ENCODE peak calls at places on chromosomes 5 and 9, in nine cellular contexts. One of them, this sample, is unnamed. For H3K4me1, the result is how much of the 10 kb centered on the place peaks cover.

GRCh38 chr9:34490360-34490759 is 31.8 kb downstream of the DNAI1 start:
- DNase-seq in esophagus muscularis mucosa: no peak
- DNase-seq in heart right ventricle: no peak
- DNase-seq in A549: no peak
- DNase-seq in psoas muscle: no peak
- DNase-seq in body of pancreas: no peak
- DNase-seq in spleen: peak
- DNase-seq in CD8-positive, alpha-beta memory T cell: no peak
- DNase-seq in naive thymus-derived CD4-positive, alpha-beta T cell: no peak
- DNase-seq in this sample: no peak

GRCh38 chr9:130467371-130467770 is 22.6 kb downstream of the ASS1 start:
- DNase-seq in spleen: no peak
- DNase-seq in CD8-positive, alpha-beta memory T cell: no peak
- DNase-seq in esophagus muscularis mucosa: no peak
- DNase-seq in A549: no peak
- DNase-seq in body of pancreas: peak
- DNase-seq in naive thymus-derived CD4-positive, alpha-beta T cell: no peak
- DNase-seq in psoas muscle: no peak
- DNase-seq in heart right ventricle: no peak
- DNase-seq in this sample: no peak

GRCh38 chr9:95992536-95992935 is 117.0 kb downstream of the ERCC6L2 start:
- DNase-seq in body of pancreas: no peak
- DNase-seq in CD8-positive, alpha-beta memory T cell: no peak
- DNase-seq in heart right ventricle: no peak
- DNase-seq in naive thymus-derived CD4-positive, alpha-beta T cell: no peak
- DNase-seq in A549: no peak
- DNase-seq in psoas muscle: no peak
- DNase-seq in spleen: no peak
- DNase-seq in esophagus muscularis mucosa: no peak
- DNase-seq in this sample: no peak

GRCh38 chr5:173888473-173889135 is 455 bp downstream of the CPEB4 start:
- DNase-seq in heart right ventricle: peak
- DNase-seq in A549: no peak
- DNase-seq in CD8-positive, alpha-beta memory T cell: peak
- DNase-seq in esophagus muscularis mucosa: no peak
- DNase-seq in spleen: peak
- DNase-seq in body of pancreas: peak
- DNase-seq in naive thymus-derived CD4-positive, alpha-beta T cell: no peak
- DNase-seq in psoas muscle: peak
- DNase-seq in this sample: no peak

GRCh38 chr5:75640395-75640794 is 29.1 kb downstream of the ANKDD1B start:
- DNase-seq in spleen: no peak
- DNase-seq in naive thymus-derived CD4-positive, alpha-beta T cell: no peak
- DNase-seq in A549: no peak
- DNase-seq in body of pancreas: no peak
- DNase-seq in esophagus muscularis mucosa: no peak
- DNase-seq in psoas muscle: no peak
- DNase-seq in heart right ventricle: no peak
- DNase-seq in CD8-positive, alpha-beta memory T cell: no peak
- DNase-seq in this sample: no peak

GRCh38 chr5:140598836-140599235 is 34.1 kb downstream of the CD14 start:
- DNase-seq in naive thymus-derived CD4-positive, alpha-beta T cell: no peak
- DNase-seq in A549: no peak
- DNase-seq in esophagus muscularis mucosa: no peak
- DNase-seq in spleen: no peak
- DNase-seq in body of pancreas: no peak
- DNase-seq in heart right ventricle: no peak
- DNase-seq in psoas muscle: no peak
- DNase-seq in CD8-positive, alpha-beta memory T cell: no peak
- DNase-seq in this sample: no peak

GRCh38 chr9:107653263-107653821 is 163.8 kb upstream of the KLF4 start:
- DNase-seq in CD8-positive, alpha-beta memory T cell: no peak
- DNase-seq in esophagus muscularis mucosa: no peak
- DNase-seq in naive thymus-derived CD4-positive, alpha-beta T cell: no peak
- DNase-seq in body of pancreas: no peak
- DNase-seq in spleen: no peak
- DNase-seq in heart right ventricle: peak
- DNase-seq in A549: no peak
- DNase-seq in psoas muscle: no peak
- DNase-seq in this sample: no peak

GRCh38 chr9:18173923-18174322 is 300.0 kb upstream of the ADAMTSL1 start:
- DNase-seq in A549: no peak
- DNase-seq in psoas muscle: no peak
- DNase-seq in naive thymus-derived CD4-positive, alpha-beta T cell: no peak
- DNase-seq in esophagus muscularis mucosa: no peak
- DNase-seq in spleen: no peak
- DNase-seq in body of pancreas: no peak
- DNase-seq in heart right ventricle: no peak
- DNase-seq in CD8-positive, alpha-beta memory T cell: no peak
- DNase-seq in this sample: no peak

GRCh38 chr5:139638736-139639618 is 9.2 kb upstream of the CXXC5 start:
- DNase-seq in A549: no peak
- DNase-seq in spleen: peak
- DNase-seq in body of pancreas: no peak
- DNase-seq in esophagus muscularis mucosa: peak
- DNase-seq in naive thymus-derived CD4-positive, alpha-beta T cell: no peak
- DNase-seq in psoas muscle: peak
- DNase-seq in CD8-positive, alpha-beta memory T cell: no peak
- DNase-seq in heart right ventricle: no peak
- DNase-seq in this sample: no peak

GRCh38 chr5:90109285-90109684 is 300.3 kb downstream of the CETN3 start:
- DNase-seq in A549: no peak
- DNase-seq in spleen: no peak
- DNase-seq in esophagus muscularis mucosa: no peak
- DNase-seq in CD8-positive, alpha-beta memory T cell: no peak
- DNase-seq in heart right ventricle: no peak
- DNase-seq in naive thymus-derived CD4-positive, alpha-beta T cell: no peak
- DNase-seq in body of pancreas: no peak
- DNase-seq in psoas muscle: no peak
- DNase-seq in this sample: no peak

GRCh38 chr5:132190161-132190817 is 37.4 kb downstream of the P4HA2 start:
- DNase-seq in CD8-positive, alpha-beta memory T cell: no peak
- DNase-seq in spleen: no peak
- DNase-seq in body of pancreas: peak
- DNase-seq in psoas muscle: no peak
- DNase-seq in esophagus muscularis mucosa: peak
- DNase-seq in naive thymus-derived CD4-positive, alpha-beta T cell: peak
- DNase-seq in A549: peak
- DNase-seq in heart right ventricle: no peak
- DNase-seq in this sample: no peak

GRCh38 chr5:82879089-82879488 is 198.1 kb downstream of the TMEM167A start:
- DNase-seq in psoas muscle: no peak
- DNase-seq in A549: no peak
- DNase-seq in esophagus muscularis mucosa: no peak
- DNase-seq in heart right ventricle: no peak
- DNase-seq in CD8-positive, alpha-beta memory T cell: no peak
- DNase-seq in spleen: no peak
- DNase-seq in naive thymus-derived CD4-positive, alpha-beta T cell: no peak
- DNase-seq in body of pancreas: no peak
- DNase-seq in this sample: no peak

GRCh38 chr5:150615141-150615699 is 25.2 kb upstream of the SYNPO start:
- DNase-seq in heart right ventricle: peak
- DNase-seq in psoas muscle: no peak
- DNase-seq in CD8-positive, alpha-beta memory T cell: no peak
- DNase-seq in spleen: no peak
- DNase-seq in naive thymus-derived CD4-positive, alpha-beta T cell: no peak
- DNase-seq in A549: no peak
- DNase-seq in esophagus muscularis mucosa: no peak
- DNase-seq in body of pancreas: peak
- DNase-seq in this sample: peak

GRCh38 chr9:77016111-77016525 is 3.3 kb upstream of the FOXB2 start:
- DNase-seq in spleen: no peak
- DNase-seq in body of pancreas: no peak
- DNase-seq in naive thymus-derived CD4-positive, alpha-beta T cell: no peak
- DNase-seq in psoas muscle: no peak
- DNase-seq in heart right ventricle: no peak
- DNase-seq in CD8-positive, alpha-beta memory T cell: no peak
- DNase-seq in esophagus muscularis mucosa: peak
- DNase-seq in A549: no peak
- DNase-seq in this sample: no peak

GRCh38 chr9:77013932-77014596 is 5.4 kb upstream of the FOXB2 start:
- DNase-seq in heart right ventricle: no peak
- DNase-seq in spleen: no peak
- DNase-seq in A549: no peak
- DNase-seq in esophagus muscularis mucosa: peak
- DNase-seq in body of pancreas: no peak
- DNase-seq in psoas muscle: no peak
- DNase-seq in CD8-positive, alpha-beta memory T cell: no peak
- DNase-seq in naive thymus-derived CD4-positive, alpha-beta T cell: no peak
- DNase-seq in this sample: no peak

GRCh38 chr9:77015291-77016048 is 4.0 kb upstream of the FOXB2 start:
- DNase-seq in esophagus muscularis mucosa: peak
- DNase-seq in CD8-positive, alpha-beta memory T cell: no peak
- DNase-seq in naive thymus-derived CD4-positive, alpha-beta T cell: no peak
- DNase-seq in body of pancreas: no peak
- DNase-seq in heart right ventricle: no peak
- DNase-seq in spleen: no peak
- DNase-seq in A549: no peak
- DNase-seq in psoas muscle: no peak
- DNase-seq in this sample: no peak

GRCh38 chr9:77013186-77013931 is 6.1 kb upstream of the FOXB2 start:
- DNase-seq in heart right ventricle: no peak
- DNase-seq in esophagus muscularis mucosa: peak
- DNase-seq in naive thymus-derived CD4-positive, alpha-beta T cell: no peak
- DNase-seq in body of pancreas: no peak
- DNase-seq in psoas muscle: no peak
- DNase-seq in CD8-positive, alpha-beta memory T cell: no peak
- DNase-seq in spleen: no peak
- DNase-seq in A549: no peak
- DNase-seq in this sample: no peak

DNA sequence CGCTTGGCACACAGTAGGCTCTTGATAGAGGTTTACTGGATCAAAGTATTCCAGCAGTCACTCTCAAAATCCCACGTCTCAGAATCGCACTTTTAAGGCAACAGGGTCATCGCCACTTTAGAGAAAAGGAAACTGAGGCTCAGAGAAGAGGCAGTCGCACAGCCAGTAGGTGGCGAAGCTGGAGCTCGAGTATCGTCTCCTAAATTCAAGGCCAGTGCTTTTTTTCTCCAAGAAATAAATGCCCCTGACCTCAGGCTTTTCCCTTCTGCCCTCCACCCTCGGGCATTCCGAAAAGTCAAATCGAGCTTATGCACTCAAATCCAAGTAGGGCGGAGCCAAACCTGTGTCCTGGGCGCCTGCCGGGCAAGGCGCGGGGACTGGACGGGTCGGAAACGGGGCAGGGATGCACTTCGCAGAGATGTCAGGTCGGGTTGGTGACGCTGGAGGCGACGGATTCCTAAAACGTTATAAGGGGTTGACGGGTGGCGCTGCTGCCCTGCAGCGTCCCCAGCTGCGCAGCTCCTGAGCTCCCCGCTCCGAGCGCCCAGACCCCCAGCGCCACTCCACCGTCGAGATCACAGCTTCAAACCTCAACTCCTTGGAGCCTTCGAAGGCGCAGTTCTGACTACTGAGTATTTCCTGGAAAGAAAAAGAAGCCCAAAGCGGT is 4.7 kb upstream of the FOXB2 start:
- DNase-seq in esophagus muscularis mucosa: peak
- DNase-seq in A549: no peak
- DNase-seq in heart right ventricle: no peak
- DNase-seq in CD8-positive, alpha-beta memory T cell: no peak
- DNase-seq in naive thymus-derived CD4-positive, alpha-beta T cell: no peak
- DNase-seq in body of pancreas: no peak
- DNase-seq in psoas muscle: no peak
- DNase-seq in spleen: no peak
- DNase-seq in this sample: no peak
- H3K4me1 ChIP-seq in esophagus muscularis mucosa: half or more
- H3K4me1 ChIP-seq in A549: under half
- H3K4me1 ChIP-seq in heart right ventricle: under half
- H3K4me1 ChIP-seq in CD8-positive, alpha-beta memory T cell: under half
- H3K4me1 ChIP-seq in naive thymus-derived CD4-positive, alpha-beta T cell: under half
- H3K4me1 ChIP-seq in body of pancreas: half or more
- H3K4me1 ChIP-seq in psoas muscle: under half
- H3K4me1 ChIP-seq in spleen: half or more
- H3K4me1 ChIP-seq in this sample: under half

GRCh38 chr5:154474957-154475334 is 3.1 kb downstream of the HAND1 start:
- DNase-seq in A549: no peak
- DNase-seq in body of pancreas: no peak
- DNase-seq in CD8-positive, alpha-beta memory T cell: no peak
- DNase-seq in naive thymus-derived CD4-positive, alpha-beta T cell: no peak
- DNase-seq in esophagus muscularis mucosa: no peak
- DNase-seq in psoas muscle: no peak
- DNase-seq in heart right ventricle: no peak
- DNase-seq in spleen: no peak
- DNase-seq in this sample: no peak
- H3K4me1 ChIP-seq in A549: under half
- H3K4me1 ChIP-seq in body of pancreas: half or more
- H3K4me1 ChIP-seq in CD8-positive, alpha-beta memory T cell: half or more
- H3K4me1 ChIP-seq in naive thymus-derived CD4-positive, alpha-beta T cell: under half
- H3K4me1 ChIP-seq in esophagus muscularis mucosa: half or more
- H3K4me1 ChIP-seq in psoas muscle: half or more
- H3K4me1 ChIP-seq in heart right ventricle: half or more
- H3K4me1 ChIP-seq in spleen: half or more
- H3K4me1 ChIP-seq in this sample: under half

GRCh38 chr5:98770158-98770910 is 3.1 kb upstream of the RGMB start:
- DNase-seq in heart right ventricle: peak
- DNase-seq in naive thymus-derived CD4-positive, alpha-beta T cell: no peak
- DNase-seq in spleen: peak
- DNase-seq in body of pancreas: peak
- DNase-seq in esophagus muscularis mucosa: no peak
- DNase-seq in A549: no peak
- DNase-seq in psoas muscle: peak
- DNase-seq in CD8-positive, alpha-beta memory T cell: peak
- DNase-seq in this sample: peak

GRCh38 chr5:98770911-98771322 is 2.5 kb upstream of the RGMB start:
- DNase-seq in spleen: no peak
- DNase-seq in CD8-positive, alpha-beta memory T cell: no peak
- DNase-seq in A549: peak
- DNase-seq in psoas muscle: no peak
- DNase-seq in esophagus muscularis mucosa: no peak
- DNase-seq in body of pancreas: no peak
- DNase-seq in heart right ventricle: no peak
- DNase-seq in naive thymus-derived CD4-positive, alpha-beta T cell: peak
- DNase-seq in this sample: no peak

GRCh38 chr5:98772415-98773213 is 849 bp upstream of the RGMB start:
- DNase-seq in naive thymus-derived CD4-positive, alpha-beta T cell: no peak
- DNase-seq in heart right ventricle: peak
- DNase-seq in CD8-positive, alpha-beta memory T cell: peak
- DNase-seq in esophagus muscularis mucosa: peak
- DNase-seq in body of pancreas: peak
- DNase-seq in psoas muscle: peak
- DNase-seq in A549: peak
- DNase-seq in spleen: peak
- DNase-seq in this sample: peak

GRCh38 chr5:98773214-98773463 is 324 bp upstream of the RGMB start:
- DNase-seq in naive thymus-derived CD4-positive, alpha-beta T cell: no peak
- DNase-seq in body of pancreas: no peak
- DNase-seq in heart right ventricle: no peak
- DNase-seq in CD8-positive, alpha-beta memory T cell: no peak
- DNase-seq in psoas muscle: no peak
- DNase-seq in A549: no peak
- DNase-seq in esophagus muscularis mucosa: no peak
- DNase-seq in spleen: no peak
- DNase-seq in this sample: no peak

GRCh38 chr5:98771389-98772109 is 1.9 kb upstream of the RGMB start:
- DNase-seq in psoas muscle: no peak
- DNase-seq in esophagus muscularis mucosa: no peak
- DNase-seq in spleen: no peak
- DNase-seq in A549: peak
- DNase-seq in heart right ventricle: no peak
- DNase-seq in naive thymus-derived CD4-positive, alpha-beta T cell: peak
- DNase-seq in body of pancreas: peak
- DNase-seq in CD8-positive, alpha-beta memory T cell: peak
- DNase-seq in this sample: peak
- H3K4me1 ChIP-seq in psoas muscle: under half
- H3K4me1 ChIP-seq in esophagus muscularis mucosa: half or more
- H3K4me1 ChIP-seq in spleen: half or more
- H3K4me1 ChIP-seq in A549: under half
- H3K4me1 ChIP-seq in heart right ventricle: half or more
- H3K4me1 ChIP-seq in naive thymus-derived CD4-positive, alpha-beta T cell: under half
- H3K4me1 ChIP-seq in body of pancreas: under half
- H3K4me1 ChIP-seq in CD8-positive, alpha-beta memory T cell: half or more
- H3K4me1 ChIP-seq in this sample: under half

GRCh38 chr9:114805670-114806551 is at the start of gene TNFSF15:
- DNase-seq in A549: no peak
- DNase-seq in body of pancreas: peak
- DNase-seq in spleen: peak
- DNase-seq in psoas muscle: peak
- DNase-seq in heart right ventricle: peak
- DNase-seq in CD8-positive, alpha-beta memory T cell: no peak
- DNase-seq in esophagus muscularis mucosa: no peak
- DNase-seq in naive thymus-derived CD4-positive, alpha-beta T cell: no peak
- DNase-seq in this sample: peak
- H3K4me1 ChIP-seq in A549: under half
- H3K4me1 ChIP-seq in body of pancreas: under half
- H3K4me1 ChIP-seq in spleen: under half
- H3K4me1 ChIP-seq in psoas muscle: under half
- H3K4me1 ChIP-seq in heart right ventricle: under half
- H3K4me1 ChIP-seq in CD8-positive, alpha-beta memory T cell: under half
- H3K4me1 ChIP-seq in esophagus muscularis mucosa: under half
- H3K4me1 ChIP-seq in naive thymus-derived CD4-positive, alpha-beta T cell: under half
- H3K4me1 ChIP-seq in this sample: under half